ENCODE peak calls at places on chromosomes 7 and 10, in ten cellular contexts. J is ovary; Q is HL-60; V is H9; B is lower leg skin; M is cardiac muscle cell; E is psoas muscle; X is left ventricle myocardium inferior; A is foreskin fibroblast; U is CD4-positive, alpha-beta T cell. D is an unnamed sample.

GRCh38 chr7:1446611-1447032 is 12.6 kb downstream of the MICALL2 start:
- DNase-seq in J (no peak), Q (no peak), V (no peak), B (no peak), M (no peak), E (no peak), X (no peak), A (no peak), U (no peak), D (no peak)

GRCh38 chr10:788796-789748 is 99.6 kb upstream of the DIP2C start:
- DNase-seq in J (peak; percentile 81), Q (no peak), V (peak; percentile 90), B (peak; percentile 94), M (no peak), E (no peak), X (peak; percentile 76), A (peak; percentile 88), U (no peak), D (no peak)

GRCh38 chr7:97971120-97971989 is 18.6 kb downstream of the OCM2 start:
- DNase-seq in J (no peak), Q (peak; percentile 44), V (no peak), B (no peak), M (peak; percentile 25), E (no peak), X (no peak), A (peak; percentile 43), U (no peak), D (no peak)

GRCh38 chr7:132655071-132655761 is 78.9 kb upstream of the PLXNA4 start:
- DNase-seq in J (no peak), Q (peak; percentile 95), V (peak; percentile 53), B (no peak), M (peak; percentile 85), E (peak; percentile 33), X (peak; percentile 33), A (peak; percentile 70), U (peak; percentile 40), D (no peak)

GRCh38 chr7:144513332-144513731 is 109.8 kb upstream of the NOBOX start:
- DNase-seq in J (no peak), Q (peak; percentile 7), V (no peak), B (no peak), M (peak; percentile 50), E (no peak), X (no peak), A (no peak), U (no peak), D (no peak)

GRCh38 chr7:38632411-38632810 is 1.2 kb upstream of the AMPH start:
- DNase-seq in J (no peak), Q (no peak), V (no peak), B (no peak), M (no peak), E (no peak), X (no peak), A (peak; percentile 1), U (no peak), D (no peak)

GRCh38 chr7:74092964-74093339 is 9.3 kb downstream of the LIMK1 start:
- DNase-seq in J (peak; percentile 60), Q (peak; percentile 25), V (no peak), B (peak; percentile 90), M (peak; percentile 39), E (peak; percentile 70), X (peak; percentile 69), A (peak; percentile 46), U (no peak), D (no peak)

GRCh38 chr10:75015440-75015839 is 96.0 kb upstream of the SAMD8 start:
- DNase-seq in J (no peak), Q (no peak), V (no peak), B (no peak), M (no peak), E (no peak), X (no peak), A (no peak), U (no peak), D (no peak)

GRCh38 chr10:65555192-65555591 is 1370.6 kb upstream of the LRRTM3 start:
- DNase-seq in J (no peak), Q (no peak), V (peak; percentile 43), B (no peak), M (no peak), E (no peak), X (no peak), A (no peak), U (no peak), D (no peak)

GRCh38 chr7:131068604-131069021 is 259.1 kb upstream of the MKLN1 start:
- DNase-seq in J (no peak), Q (no peak), V (no peak), B (no peak), M (peak; percentile 39), E (no peak), X (no peak), A (peak; percentile 54), U (no peak), D (no peak)

GRCh38 chr7:158018061-158018796 is 569.4 kb downstream of the PTPRN2 start:
- DNase-seq in J (no peak), Q (no peak), V (no peak), B (peak; percentile 56), M (no peak), E (no peak), X (no peak), A (no peak), U (no peak), D (no peak)

GRCh38 chr7:116832692-116833091 is 29.7 kb upstream of the CAPZA2 start:
- DNase-seq in J (no peak), Q (no peak), V (no peak), B (no peak), M (no peak), E (no peak), X (no peak), A (no peak), U (no peak), D (no peak)

GRCh38 chr7:82109288-82109687 is 334.3 kb downstream of the CACNA2D1 start:
- DNase-seq in J (no peak), Q (no peak), V (no peak), B (no peak), M (peak; percentile 71), E (no peak), X (no peak), A (peak; percentile 54), U (no peak), D (no peak)

GRCh38 chr10:21715531-21716195 is 181.6 kb downstream of the MLLT10 start:
- DNase-seq in J (no peak), Q (no peak), V (no peak), B (no peak), M (no peak), E (no peak), X (no peak), A (peak; percentile 75), U (no peak), D (no peak)

GRCh38 chr7:1501487-1502270 is 2.5 kb downstream of the INTS1 start:
- DNase-seq in J (peak; percentile 34), Q (no peak), V (no peak), B (no peak), M (no peak), E (no peak), X (no peak), A (no peak), U (no peak), D (no peak)

GRCh38 chr7:4014649-4015048 is 667.4 kb upstream of the FOXK1 start:
- DNase-seq in J (no peak), Q (no peak), V (no peak), B (peak; percentile 17), M (no peak), E (no peak), X (no peak), A (no peak), U (no peak), D (no peak)

GRCh38 chr10:52318136-52318810 is 4.2 kb downstream of the DKK1 start:
- DNase-seq in J (no peak), Q (no peak), V (no peak), B (no peak), M (peak; percentile 59), E (no peak), X (no peak), A (peak; percentile 62), U (no peak), D (no peak)

GRCh38 chr7:71775648-71776047 is 636.5 kb downstream of the CALN1 start:
- DNase-seq in J (no peak), Q (no peak), V (no peak), B (no peak), M (no peak), E (no peak), X (no peak), A (no peak), U (no peak), D (no peak)
- TF ChIP-seq CTCF in J (no peak), Q (no peak), V (no peak), B (no peak), M (no peak), E (no peak), X (no peak), A (no peak), U (no peak), D (no peak)

GRCh38 chr10:48983648-48984359 is 44.2 kb upstream of the LRRC18 start:
- DNase-seq in J (no peak), Q (no peak), V (no peak), B (no peak), M (no peak), E (no peak), X (no peak), A (no peak), U (no peak), D (no peak)
- TF ChIP-seq CTCF in J (no peak), Q (no peak), V (no peak), B (no peak), M (no peak), E (no peak), X (no peak), A (no peak), U (no peak), D (no peak)

DNA sequence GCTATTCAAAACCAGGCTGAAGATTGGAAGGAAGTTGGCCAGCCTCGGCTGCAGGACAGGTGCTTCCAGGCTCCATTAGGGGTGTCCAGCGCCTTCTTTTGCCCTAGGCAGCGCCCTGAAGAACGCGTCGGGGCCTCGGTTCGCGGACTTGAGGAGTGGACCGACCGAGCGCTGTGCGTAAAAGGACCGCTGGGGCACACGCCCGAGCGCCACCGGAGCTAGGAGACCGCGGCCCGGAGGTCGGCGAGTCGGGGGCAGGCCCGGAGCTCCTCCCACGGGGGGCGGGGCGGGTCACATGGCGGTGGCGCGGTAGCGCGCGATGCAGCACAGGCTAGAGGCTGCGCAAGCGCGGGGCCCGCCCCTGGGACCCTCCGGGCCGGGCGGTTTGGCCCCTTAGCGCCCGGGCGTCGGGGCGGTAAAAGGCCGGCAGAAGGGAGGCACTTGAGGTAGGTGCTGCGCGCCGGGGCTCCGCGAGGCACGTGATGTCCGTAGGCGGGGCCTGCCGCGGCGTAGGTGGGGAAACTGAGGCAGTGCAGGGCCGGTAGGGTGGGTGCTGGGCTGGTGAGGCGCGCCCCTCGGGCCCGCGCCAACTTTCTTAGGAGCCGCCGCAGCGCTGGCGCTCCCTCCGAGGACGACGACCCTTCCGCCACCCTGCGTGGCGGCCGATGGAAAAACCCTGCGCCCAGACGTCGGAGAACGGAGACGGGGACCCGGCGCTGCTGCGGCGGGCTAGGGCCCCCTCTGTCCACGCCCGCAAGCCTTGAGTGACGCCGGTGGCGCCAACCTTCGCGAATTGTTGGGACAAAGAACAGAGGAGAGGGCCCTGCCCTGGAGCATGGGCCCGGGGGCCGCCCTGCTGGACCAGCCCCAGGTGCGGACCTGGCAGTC is at the start of gene PRXL2A:
- DNase-seq in J (peak; percentile 90), Q (no peak), V (peak; percentile 92), B (peak; percentile 97), M (peak; percentile 59), E (peak; percentile 82), X (peak; percentile 92), A (peak; percentile 60), U (peak; percentile 64), D (peak; percentile 57)
- TF ChIP-seq CTCF in J (no peak), Q (no peak), V (peak; percentile 9), B (no peak), M (no peak), E (no peak), X (peak; percentile 17), A (no peak), U (no peak), D (peak; percentile 0)

GRCh38 chr7:51006483-51007235 is 224.0 kb upstream of the GRB10 start:
- DNase-seq in J (no peak), Q (no peak), V (no peak), B (no peak), M (no peak), E (no peak), X (no peak), A (no peak), U (no peak), D (no peak)
- TF ChIP-seq CTCF in J (no peak), Q (no peak), V (peak; percentile 33), B (no peak), M (no peak), E (no peak), X (no peak), A (no peak), U (no peak), D (no peak)

D was measured in omental fat pad.